ENCODE peak calls at places on chromosomes 11 and 22, in five cellular contexts. P, U, Q, M and O are unnamed samples.
A peak's percentile ranks its signal among the peaks of the same experiment; 100 is the strongest.

GRCh38 chr11:94820480-94820879 is 52.3 kb downstream of the AMOTL1 start:
- DNase-seq in M (no peak), Q (no peak), U (no peak), P (no peak), O (no peak)

GRCh38 chr11:11980841-11981308 is 27.6 kb downstream of the DKK3 start:
- DNase-seq in M (no peak), U (no peak), Q (no peak), P (no peak), O (no peak)

GRCh38 chr11:110196241-110196754 is 100.1 kb downstream of the RDX start:
- DNase-seq in Q (no peak), M (no peak), P (no peak), U (no peak), O (no peak)

GRCh38 chr11:91396243-91397133 is 828.1 kb upstream of the FAT3 start:
- DNase-seq in Q (no peak), P (no peak), M (no peak), U (no peak), O (peak; percentile 54)

GRCh38 chr11:30174265-30175022 is 56.4 kb upstream of the FSHB start:
- DNase-seq in M (no peak), Q (no peak), P (no peak), U (no peak), O (no peak)

GRCh38 chr11:23320131-23320530 is 459.9 kb upstream of the CCDC179 start:
- DNase-seq in P (no peak), M (no peak), U (no peak), Q (no peak), O (no peak)

GRCh38 chr11:47464479-47464878 is 15.5 kb upstream of the RAPSN start:
- DNase-seq in P (peak; percentile 80), M (no peak), Q (peak; percentile 86), U (peak; percentile 42), O (no peak)

GRCh38 chr11:122023614-122024250 is 92.3 kb downstream of the BLID start:
- DNase-seq in Q (no peak), P (no peak), M (no peak), U (no peak), O (no peak)

GRCh38 chr11:122706689-122707088 is 51.2 kb downstream of the UBASH3B start:
- DNase-seq in U (no peak), M (no peak), P (no peak), Q (no peak), O (no peak)

GRCh38 chr11:88139865-88140264 is 35.4 kb downstream of the RAB38 start:
- DNase-seq in P (no peak), Q (no peak), M (no peak), U (no peak), O (no peak)

GRCh38 chr11:58028687-58029411 is 1.9 kb upstream of the OR6Q1 start:
- DNase-seq in P (no peak), U (no peak), Q (no peak), M (no peak), O (peak; percentile 5)

GRCh38 chr11:119536801-119537200 is 113.8 kb upstream of the THY1 start:
- DNase-seq in M (no peak), Q (no peak), U (no peak), P (no peak), O (no peak)

GRCh38 chr11:100687630-100688395 is 725 bp downstream of the ARHGAP42 start:
- DNase-seq in M (no peak), P (peak; percentile 89), Q (peak; percentile 50), U (peak; percentile 80), O (peak; percentile 83)

GRCh38 chr11:84437129-84438123 is 1151.3 kb upstream of the CCDC90B start:
- DNase-seq in U (no peak), P (peak; percentile 66), Q (no peak), M (peak; percentile 15), O (no peak)

GRCh38 chr11:19802773-19803293 is 90.2 kb downstream of the NAV2 start:
- DNase-seq in U (no peak), P (no peak), M (no peak), Q (no peak), O (no peak)

GRCh38 chr11:19632435-19632834 is 80.2 kb upstream of the NAV2 start:
- DNase-seq in P (no peak), Q (no peak), M (no peak), U (no peak), O (no peak)

GRCh38 chr11:65077466-65077865 is 6.4 kb downstream of the CDCA5 start:
- DNase-seq in M (peak; percentile 34), Q (peak; percentile 57), U (no peak), P (no peak), O (no peak)

GRCh38 chr11:129814244-129814992 is 1.2 kb upstream of the TMEM45B start:
- DNase-seq in M (peak; percentile 27), P (peak; percentile 6), Q (peak; percentile 43), U (no peak), O (no peak)

GRCh38 chr11:65437436-65438227 is 15.0 kb downstream of the NEAT1 start:
- DNase-seq in Q (peak; percentile 40), M (no peak), P (no peak), U (no peak), O (no peak)

GRCh38 chr11:117972044-117972443 is 14.2 kb upstream of the IL10RA start:
- DNase-seq in Q (no peak), P (no peak), U (no peak), M (no peak), O (no peak)

GRCh38 chr11:3229673-3230630 is 2.3 kb downstream of the MRGPRE start:
- DNase-seq in Q (no peak), P (no peak), M (no peak), U (no peak), O (no peak)

GRCh38 chr11:86741489-86742435 is 58.6 kb upstream of the PRSS23 start:
- DNase-seq in Q (no peak), P (no peak), U (no peak), M (no peak), O (peak; percentile 3)
- H3K4me1 ChIP-seq in Q (no peaks in the 10 kb centered on the region), P (peaks cover 6% of the 10 kb centered on the region), U (peaks cover 21% of the 10 kb centered on the region), M (no peaks in the 10 kb centered on the region), O (peaks cover 4% of the 10 kb centered on the region)

GRCh38 chr11:8698379-8698851 is 15.8 kb downstream of the RPL27A start:
- DNase-seq in M (no peak), U (no peak), Q (no peak), P (no peak), O (peak; percentile 30)

GRCh38 chr11:8697056-8697455 is 14.5 kb downstream of the RPL27A start:
- DNase-seq in Q (no peak), P (no peak), U (no peak), M (no peak), O (no peak)

GRCh38 chr11:8699903-8700302 is 17.3 kb downstream of the RPL27A start:
- DNase-seq in M (no peak), P (peak; percentile 15), Q (no peak), U (peak; percentile 78), O (no peak)

GRCh38 chr11:8701891-8702597 is 19.5 kb downstream of the RPL27A start:
- DNase-seq in Q (no peak), P (no peak), U (peak; percentile 54), M (no peak), O (no peak)

DNA sequence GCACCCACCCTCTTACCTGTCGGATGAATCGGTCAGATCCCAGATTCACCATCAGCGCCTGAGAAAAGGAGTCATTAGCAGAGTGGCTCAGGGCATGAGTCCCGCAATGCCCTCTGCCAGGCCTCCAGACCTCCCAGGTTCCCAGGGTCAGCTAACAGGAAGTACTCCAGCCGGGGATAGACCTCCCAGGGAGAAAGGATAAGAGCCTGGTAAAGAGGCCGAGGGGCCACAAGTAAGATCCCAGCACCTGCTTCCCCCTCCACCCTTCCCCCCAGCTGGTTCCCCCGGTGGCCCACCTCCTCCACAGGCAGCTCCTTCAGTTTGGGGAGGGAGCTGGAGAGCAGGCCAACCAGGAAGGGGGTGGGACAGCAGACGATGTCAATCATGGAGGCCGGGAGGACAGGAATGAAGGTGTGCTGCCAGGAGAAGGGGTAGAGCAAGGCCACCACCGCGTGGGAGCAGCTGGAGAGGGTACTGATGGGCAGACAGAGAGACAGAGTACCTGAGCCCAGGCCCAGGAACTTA is 16.4 kb downstream of the RPL27A start:
- DNase-seq in Q (no peak), P (peak; percentile 35), M (no peak), U (peak; percentile 69), O (no peak)
- H3K9me3 ChIP-seq in Q (no peaks in the 10 kb centered on the region), P (no peaks in the 10 kb centered on the region), M (no peaks in the 10 kb centered on the region), U (no peaks in the 10 kb centered on the region), O (no peaks in the 10 kb centered on the region)

GRCh38 chr22:46479046-46479445 is 58.4 kb downstream of the CELSR1 start:
- DNase-seq in M (no peak), U (no peak), P (no peak), Q (no peak), O (no peak)
- H3K4me3 ChIP-seq in M (no peak overlapping the region), U (no peak overlapping the region), P (no peak overlapping the region), Q (no peak overlapping the region), O (no peak overlapping the region)

GRCh38 chr22:36350751-36351594 is 36.8 kb downstream of the MYH9 start:
- DNase-seq in Q (no peak), U (no peak), P (no peak), M (no peak), O (no peak)
- H3K4me1 ChIP-seq in Q (peaks cover 4% of the 10 kb centered on the region), U (peaks cover 2% of the 10 kb centered on the region), P (peaks cover 11% of the 10 kb centered on the region), M (peaks cover 17% of the 10 kb centered on the region), O (peaks cover 29% of the 10 kb centered on the region)

GRCh38 chr22:47422736-47423135 is 660.3 kb downstream of the TBC1D22A start:
- DNase-seq in M (no peak), Q (no peak), U (peak; percentile 40), P (no peak), O (no peak)

GRCh38 chr22:47420211-47420610 is 657.8 kb downstream of the TBC1D22A start:
- DNase-seq in Q (no peak), M (no peak), U (peak; percentile 39), P (no peak), O (no peak)

GRCh38 chr22:47419239-47419638 is 656.8 kb downstream of the TBC1D22A start:
- DNase-seq in U (no peak), Q (no peak), M (no peak), P (no peak), O (no peak)

GRCh38 chr22:47421846-47422245 is 659.4 kb downstream of the TBC1D22A start:
- DNase-seq in Q (no peak), U (no peak), P (no peak), M (no peak), O (no peak)

DNA sequence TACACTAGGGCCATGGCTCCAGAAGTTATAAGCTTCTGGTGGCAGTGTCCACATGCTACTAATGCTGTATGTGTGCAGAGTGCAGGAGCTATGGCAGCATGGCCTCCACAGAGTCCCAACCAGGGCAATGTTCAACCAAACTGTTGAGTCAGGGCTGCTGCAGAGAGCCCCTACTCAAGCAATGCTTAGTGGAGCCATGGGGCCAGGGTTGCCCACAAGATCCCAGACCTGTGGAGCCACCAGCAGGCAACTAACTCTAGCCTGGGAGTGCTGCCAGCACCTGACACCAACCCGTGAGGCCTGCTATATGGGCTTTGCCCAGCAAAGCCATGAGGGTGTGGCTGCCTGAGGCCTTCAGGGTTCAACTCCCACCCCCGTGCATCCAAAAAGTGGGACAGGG is 655.2 kb downstream of the TBC1D22A start:
- DNase-seq in M (no peak), U (peak; percentile 39), P (no peak), Q (no peak), O (no peak)
- H3K9me3 ChIP-seq in M (no peaks in the 10 kb centered on the region), U (peaks cover 3% of the 10 kb centered on the region), P (peaks cover 26% of the 10 kb centered on the region), Q (no peaks in the 10 kb centered on the region), O (peaks cover 2% of the 10 kb centered on the region)